ENCODE peak calls at places on chromosomes 11 and 22, in six cellular contexts. S, A, J, U, X and T are unnamed samples.

GRCh38 chr22:20751185-20751851 is 22.6 kb upstream of the SERPIND1 start:
- DNase-seq in U (no peak), X (no peak), S (no peak), J (no peak), A (no peak), T (no peak)

GRCh38 chr11:22920939-22921565 is 60.8 kb upstream of the CCDC179 start:
- DNase-seq in A (peak), J (peak), X (peak), U (peak), S (no peak), T (peak)

GRCh38 chr22:20956258-20957117 is 10.6 kb upstream of the AIFM3 start:
- DNase-seq in A (no peak), J (peak), U (peak), X (peak), S (no peak), T (no peak)

GRCh38 chr11:45538939-45539338 is 126.5 kb downstream of the CHST1 start:
- DNase-seq in J (no peak), U (no peak), X (no peak), S (no peak), A (no peak), T (no peak)

GRCh38 chr11:93770160-93770559 is 13.9 kb upstream of the MED17 start:
- DNase-seq in J (no peak), X (no peak), S (no peak), A (no peak), U (no peak), T (no peak)

GRCh38 chr11:74847895-74848294 is 99.2 kb downstream of the RNF169 start:
- DNase-seq in A (no peak), X (no peak), J (no peak), S (no peak), U (no peak), T (no peak)

GRCh38 chr22:33658775-33659174 is 261.5 kb downstream of the LARGE1 start:
- DNase-seq in A (peak), J (no peak), S (peak), U (peak), X (peak), T (peak)

GRCh38 chr22:40178417-40179409 is 988 bp downstream of the TNRC6B start:
- DNase-seq in X (peak), S (no peak), A (peak), U (peak), J (no peak), T (peak)

GRCh38 chr11:85947431-85948272 is 92.5 kb downstream of the CCDC83 start:
- DNase-seq in X (peak), S (peak), A (peak), U (peak), J (peak), T (peak)

GRCh38 chr22:47370448-47371262 is 608.2 kb downstream of the TBC1D22A start:
- DNase-seq in A (no peak), X (no peak), S (no peak), U (no peak), J (no peak), T (peak)

GRCh38 chr22:28464179-28464578 is 215.5 kb downstream of the TTC28 start:
- DNase-seq in A (no peak), X (peak), J (no peak), S (no peak), U (no peak), T (no peak)

GRCh38 chr11:124177344-124177743 is 5.8 kb upstream of the OR10D3 start:
- DNase-seq in J (no peak), X (no peak), U (no peak), A (no peak), S (no peak), T (no peak)

GRCh38 chr11:115500547-115501503 is 3.4 kb downstream of the CADM1 start:
- DNase-seq in S (no peak), X (no peak), U (no peak), A (no peak), J (no peak), T (no peak)

GRCh38 chr11:129992161-129992944 is 10.3 kb downstream of the PRDM10 start:
- DNase-seq in A (peak), X (peak), S (peak), J (peak), U (peak), T (no peak)

GRCh38 chr22:47564651-47565050 is 802.2 kb downstream of the TBC1D22A start:
- DNase-seq in J (no peak), S (no peak), A (no peak), U (no peak), X (no peak), T (no peak)

GRCh38 chr11:8812438-8812837 is 98.6 kb upstream of the AKIP1 start:
- DNase-seq in U (no peak), A (peak), J (peak), S (peak), X (peak), T (no peak)

GRCh38 chr11:132742929-132743328 is 789.4 kb downstream of the OPCML start:
- DNase-seq in A (no peak), U (no peak), J (no peak), S (no peak), X (no peak), T (no peak)

GRCh38 chr11:6481924-6482275 is 599 bp downstream of the TIMM10B start:
- DNase-seq in S (no peak), J (no peak), X (no peak), A (no peak), U (no peak), T (no peak)

GRCh38 chr11:111355956-111356659 is 23.0 kb downstream of the POU2AF1 start:
- DNase-seq in X (no peak), S (no peak), U (no peak), A (no peak), J (no peak), T (no peak)

GRCh38 chr11:6586434-6587359 is 16.7 kb downstream of the RRP8 start:
- DNase-seq in A (no peak), U (no peak), S (peak), J (no peak), X (no peak), T (no peak)

GRCh38 chr11:104091281-104092071 is 55.0 kb downstream of the DDI1 start:
- DNase-seq in J (no peak), A (no peak), X (no peak), U (peak), S (no peak), T (no peak)

GRCh38 chr22:48799227-48799970 is 1028.3 kb downstream of the BRD1 start:
- DNase-seq in J (no peak), X (no peak), U (no peak), A (no peak), S (no peak), T (no peak)

GRCh38 chr22:46008836-46009596 is 32.1 kb upstream of the WNT7B start:
- DNase-seq in X (no peak), A (no peak), S (peak), U (no peak), J (no peak), T (no peak)

GRCh38 chr22:44020981-44021380 is 3.1 kb upstream of the PARVB start:
- DNase-seq in X (no peak), U (peak), J (no peak), S (no peak), A (peak), T (no peak)

GRCh38 chr11:86147004-86147403 is 78.1 kb upstream of the PICALM start:
- DNase-seq in S (no peak), U (no peak), X (no peak), J (no peak), A (no peak), T (no peak)

GRCh38 chr22:44311855-44312170 is 938 bp downstream of the SHISAL1 start:
- DNase-seq in S (peak), X (no peak), U (peak), J (no peak), A (no peak), T (no peak)

GRCh38 chr11:44377121-44377520 is 67.2 kb upstream of the ALX4 start:
- DNase-seq in A (no peak), J (no peak), X (no peak), U (no peak), S (no peak), T (no peak)

GRCh38 chr11:14059491-14059890 is 97.0 kb downstream of the SPON1 start:
- DNase-seq in A (no peak), X (no peak), U (no peak), S (no peak), J (no peak), T (no peak)

GRCh38 chr11:95232666-95233065 is 1.7 kb upstream of the SESN3 start:
- DNase-seq in J (no peak), S (no peak), A (peak), X (no peak), U (no peak), T (no peak)

GRCh38 chr11:104484784-104485554 is 321.0 kb upstream of the PDGFD start:
- DNase-seq in J (no peak), X (peak), A (no peak), U (peak), S (no peak), T (no peak)

GRCh38 chr11:22165799-22166548 is 26.9 kb upstream of the ANO5 start:
- DNase-seq in A (no peak), U (no peak), X (no peak), S (no peak), J (no peak), T (no peak)

GRCh38 chr11:103537904-103538502 is 428.8 kb downstream of the DYNC2H1 start:
- DNase-seq in A (peak), U (peak), S (no peak), J (peak), X (no peak), T (no peak)

GRCh38 chr22:36383110-36383581 is 4.6 kb downstream of the MYH9 start:
- DNase-seq in S (no peak), U (peak), J (no peak), X (peak), A (peak), T (no peak)

GRCh38 chr22:36386351-36386899 is 1.3 kb downstream of the MYH9 start:
- DNase-seq in J (peak), X (no peak), U (no peak), A (peak), S (no peak), T (peak)

GRCh38 chr22:36385491-36386350 is 2.0 kb downstream of the MYH9 start:
- DNase-seq in U (no peak), S (peak), J (peak), A (peak), X (peak), T (no peak)

GRCh38 chr22:36386900-36387663 is 685 bp downstream of the MYH9 start:
- DNase-seq in J (no peak), U (no peak), A (peak), S (peak), X (peak), T (peak)

GRCh38 chr22:36384766-36385400 is 2.9 kb downstream of the MYH9 start:
- DNase-seq in X (no peak), A (peak), J (no peak), U (no peak), S (peak), T (no peak)
- TF ChIP-seq POLR2A in X (no peak), A (no peak), J (no peak), U (no peak), S (peak), T (no peak)

GRCh38 chr11:65779669-65779918 is 1.2 kb downstream of the AP5B1 start:
- DNase-seq in S (no peak), X (no peak), U (no peak), J (no peak), A (no peak), T (no peak)

GRCh38 chr11:65781962-65782815 is 1.4 kb upstream of the AP5B1 start:
- DNase-seq in X (no peak), A (no peak), U (no peak), S (no peak), J (no peak), T (no peak)

GRCh38 chr11:65781152-65781961 is 581 bp upstream of the AP5B1 start:
- DNase-seq in J (no peak), X (no peak), U (no peak), S (no peak), A (no peak), T (no peak)

GRCh38 chr11:65779919-65780769 is 632 bp downstream of the AP5B1 start:
- DNase-seq in U (peak), S (peak), J (peak), X (peak), A (peak), T (peak)

DNA sequence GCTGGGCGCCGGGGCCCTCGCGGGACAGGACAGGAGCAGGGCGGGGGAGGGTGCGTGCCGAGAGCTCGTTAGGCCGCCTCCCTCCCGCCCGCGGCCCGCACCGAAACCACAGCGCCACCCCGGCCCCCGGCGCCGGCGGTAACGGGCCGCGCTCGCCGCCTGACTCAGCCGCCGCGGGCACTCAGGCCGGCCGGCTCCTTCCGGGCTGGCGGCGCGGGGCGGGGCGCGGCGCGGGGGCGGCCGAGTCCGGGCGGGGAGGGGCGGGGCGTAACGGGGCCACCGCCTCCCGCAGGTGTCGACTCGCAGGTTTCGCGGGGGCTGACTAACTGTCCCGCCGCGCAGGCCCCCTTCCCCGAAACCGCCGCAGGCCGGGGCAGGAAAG is at the start of gene AP5B1:
- DNase-seq in J (peak), X (peak), U (peak), S (no peak), A (peak), T (peak)
- TF ChIP-seq POLR2A in J (peak), X (peak), U (peak), S (no peak), A (peak), T (no peak)

DNA sequence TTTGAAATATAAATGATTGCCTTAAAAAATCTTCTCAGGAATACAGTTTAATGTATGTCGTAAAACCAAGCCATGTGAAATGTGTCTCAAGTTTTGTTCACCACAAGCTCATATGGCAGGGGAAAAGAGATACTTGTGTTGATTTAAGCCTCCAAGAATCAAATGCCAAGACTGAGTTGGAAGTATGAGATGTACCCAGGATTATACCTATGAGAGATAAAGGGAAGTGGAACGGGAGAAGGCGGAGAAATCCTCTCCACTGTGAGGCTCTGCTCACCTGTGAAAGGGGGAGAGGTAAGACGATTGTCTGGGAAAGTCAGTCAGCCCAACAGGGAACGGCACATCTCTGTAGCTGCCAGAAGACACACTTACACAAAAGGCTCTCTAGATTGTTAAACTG is 124.8 kb downstream of the TRPC6 start:
- DNase-seq in X (no peak), A (no peak), J (no peak), S (no peak), U (no peak), T (no peak)
- TF ChIP-seq POLR2A in X (no peak), A (no peak), J (no peak), S (no peak), U (no peak), T (no peak)

DNA sequence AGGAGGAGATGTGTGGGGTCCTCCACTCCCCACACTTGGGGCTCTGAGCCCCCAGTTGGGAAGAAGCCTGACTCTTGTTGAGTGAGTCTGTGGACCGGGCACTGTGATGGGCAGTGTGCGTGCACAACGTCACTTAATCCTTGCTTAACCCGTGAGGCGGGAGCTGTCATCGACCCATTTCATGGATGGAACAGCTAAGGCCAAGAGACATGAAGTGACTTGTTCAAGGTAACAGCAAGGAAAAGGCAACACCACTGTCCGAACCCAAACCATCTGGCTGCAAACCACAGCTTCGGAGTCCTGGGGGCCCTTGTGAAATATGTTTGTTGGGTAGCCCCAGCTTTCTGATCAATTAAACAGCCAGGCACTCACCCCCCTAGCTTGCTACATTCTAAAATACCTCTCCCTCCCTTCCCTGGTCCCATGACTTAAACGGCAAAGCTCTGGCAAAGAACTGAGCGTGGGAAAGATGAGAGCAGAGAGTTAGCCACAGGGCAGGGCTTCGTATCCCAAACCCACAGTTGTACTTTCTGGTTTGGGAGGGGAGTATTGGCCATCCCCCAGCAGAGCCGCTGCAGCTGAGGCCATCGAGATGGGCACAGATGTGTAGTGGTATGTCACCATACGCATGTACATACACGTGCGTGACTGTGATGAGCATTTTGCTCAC is 26.2 kb downstream of the FADS2 start:
- DNase-seq in A (no peak), J (no peak), U (no peak), X (no peak), S (no peak), T (no peak)
- TF ChIP-seq POLR2A in A (no peak), J (no peak), U (no peak), X (peak), S (no peak), T (no peak)

DNA sequence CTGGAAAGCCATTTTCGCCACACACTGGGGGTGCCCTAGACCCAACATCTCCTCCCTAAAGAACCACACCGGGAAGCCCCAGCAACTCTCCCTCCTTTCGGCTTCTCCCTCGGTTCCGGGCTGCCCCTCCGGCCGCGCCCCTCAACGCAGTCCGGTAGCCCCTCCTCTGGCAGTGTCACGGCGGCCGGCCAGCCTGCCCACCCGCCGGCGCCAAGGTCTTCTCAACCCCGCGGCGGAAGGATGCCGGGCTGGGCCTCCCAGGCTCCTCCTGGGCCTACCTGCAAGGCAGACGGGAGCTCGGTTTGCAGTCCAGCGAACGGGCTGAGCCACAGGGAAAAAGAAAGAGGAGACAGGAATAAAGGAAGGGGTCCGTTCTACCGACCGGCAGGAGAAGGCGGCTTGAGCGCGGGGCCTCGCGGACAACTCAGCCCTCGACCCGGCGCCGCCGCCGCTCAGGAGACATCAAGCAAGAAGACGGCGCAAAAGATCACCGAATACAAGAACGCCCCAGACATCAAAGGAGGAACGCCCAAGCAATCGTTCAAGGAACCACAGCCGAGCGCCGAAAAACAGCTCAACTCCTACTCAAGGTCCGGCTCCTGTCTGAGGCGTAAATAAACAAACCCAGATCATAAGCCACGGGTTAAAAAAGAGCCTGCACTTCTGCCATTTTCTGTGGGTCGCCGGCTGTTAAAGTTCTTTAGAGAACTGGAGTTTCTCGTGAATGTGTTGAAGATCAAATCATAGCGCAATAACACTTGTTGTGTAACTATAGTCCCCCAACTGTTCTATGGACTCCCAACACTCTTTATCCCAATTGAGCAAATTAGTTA is at the start of gene AMBRA1:
- DNase-seq in X (peak), S (peak), A (peak), J (peak), U (peak), T (peak)
- TF ChIP-seq POLR2A in X (no peak), S (peak), A (peak), J (peak), U (peak), T (no peak)

DNA sequence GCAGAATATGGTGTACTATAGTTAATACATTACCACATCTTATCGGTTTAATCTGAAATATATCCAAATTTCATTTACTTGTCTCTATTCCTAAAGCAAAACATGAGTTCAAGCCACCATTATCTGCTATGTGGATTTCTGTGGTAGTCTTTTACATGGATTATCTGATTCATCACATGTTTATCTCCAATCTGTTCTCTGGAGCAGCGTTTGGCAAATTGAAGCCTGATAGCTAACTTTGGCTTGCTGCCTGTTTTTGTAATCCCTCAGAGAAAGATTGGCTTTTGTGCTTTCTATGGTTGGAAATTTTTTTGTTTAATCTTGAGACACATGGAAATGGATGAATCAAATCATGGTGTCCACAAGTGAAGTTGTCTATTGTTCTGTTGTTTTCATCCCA is 274.3 kb downstream of the JRKL start:
- DNase-seq in A (no peak), X (no peak), U (no peak), J (no peak), S (no peak), T (no peak)
- TF ChIP-seq POLR2A in A (no peak), X (no peak), U (no peak), J (no peak), S (no peak), T (no peak)

GRCh38 chr11:61487342-61488025 is 21.1 kb upstream of the LRRC10B start:
- DNase-seq in U (no peak), S (no peak), J (no peak), X (no peak), A (no peak), T (no peak)
- TF ChIP-seq POLR2A in U (no peak), S (no peak), J (no peak), X (no peak), A (no peak), T (no peak)